ENCODE peak calls at places on chromosome 11, in eight cellular contexts. One of them, this sample, is unnamed.

GRCh38 chr11:96147186-96147585 is 195.8 kb downstream of the MAML2 start:
- DNase-seq in body of pancreas: no peak
- DNase-seq in pancreas: no peak
- DNase-seq in testis: no peak
- DNase-seq in IMR-90: no peak
- DNase-seq in kidney: no peak
- DNase-seq in psoas muscle: no peak
- DNase-seq in fibroblast of lung: no peak
- DNase-seq in this sample: no peak

GRCh38 chr11:134498326-134499139 is 86.5 kb upstream of the B3GAT1 start:
- DNase-seq in psoas muscle: no peak
- DNase-seq in pancreas: no peak
- DNase-seq in kidney: peak; percentile 49
- DNase-seq in body of pancreas: peak; percentile 5
- DNase-seq in fibroblast of lung: no peak
- DNase-seq in testis: no peak
- DNase-seq in IMR-90: no peak
- DNase-seq in this sample: no peak

GRCh38 chr11:121449626-121450025 is 2.5 kb upstream of the SORL1 start:
- DNase-seq in IMR-90: no peak
- DNase-seq in testis: no peak
- DNase-seq in body of pancreas: no peak
- DNase-seq in kidney: no peak
- DNase-seq in fibroblast of lung: no peak
- DNase-seq in pancreas: no peak
- DNase-seq in psoas muscle: no peak
- DNase-seq in this sample: no peak

GRCh38 chr11:11036185-11037161 is 178.6 kb upstream of the ZBED5 start:
- DNase-seq in psoas muscle: no peak
- DNase-seq in fibroblast of lung: peak; percentile 74
- DNase-seq in testis: peak; percentile 53
- DNase-seq in IMR-90: peak; percentile 66
- DNase-seq in pancreas: peak; percentile 33
- DNase-seq in kidney: no peak
- DNase-seq in body of pancreas: peak; percentile 46
- DNase-seq in this sample: peak; percentile 87

GRCh38 chr11:9070740-9071476 is 20.5 kb downstream of the SCUBE2 start:
- DNase-seq in IMR-90: no peak
- DNase-seq in fibroblast of lung: no peak
- DNase-seq in pancreas: no peak
- DNase-seq in psoas muscle: no peak
- DNase-seq in testis: no peak
- DNase-seq in body of pancreas: no peak
- DNase-seq in kidney: no peak
- DNase-seq in this sample: no peak

GRCh38 chr11:287821-288327 is 1.1 kb upstream of the PGGHG start:
- DNase-seq in psoas muscle: peak; percentile 20
- DNase-seq in kidney: peak; percentile 83
- DNase-seq in IMR-90: no peak
- DNase-seq in body of pancreas: no peak
- DNase-seq in testis: no peak
- DNase-seq in pancreas: peak; percentile 59
- DNase-seq in fibroblast of lung: no peak
- DNase-seq in this sample: no peak

GRCh38 chr11:1371836-1372465 is 17.8 kb upstream of the BRSK2 start:
- DNase-seq in IMR-90: no peak
- DNase-seq in kidney: peak; percentile 59
- DNase-seq in body of pancreas: no peak
- DNase-seq in psoas muscle: no peak
- DNase-seq in pancreas: no peak
- DNase-seq in fibroblast of lung: no peak
- DNase-seq in testis: no peak
- DNase-seq in this sample: no peak

GRCh38 chr11:77130763-77131513 is 2.9 kb downstream of the MYO7A start:
- DNase-seq in IMR-90: peak; percentile 27
- DNase-seq in body of pancreas: peak; percentile 53
- DNase-seq in fibroblast of lung: peak; percentile 54
- DNase-seq in psoas muscle: peak; percentile 54
- DNase-seq in kidney: peak; percentile 84
- DNase-seq in testis: peak; percentile 94
- DNase-seq in pancreas: peak; percentile 47
- DNase-seq in this sample: no peak

GRCh38 chr11:70272009-70272408 is 1.5 kb downstream of the PPFIA1 start:
- DNase-seq in testis: no peak
- DNase-seq in body of pancreas: no peak
- DNase-seq in pancreas: no peak
- DNase-seq in psoas muscle: no peak
- DNase-seq in kidney: peak; percentile 12
- DNase-seq in IMR-90: no peak
- DNase-seq in fibroblast of lung: no peak
- DNase-seq in this sample: no peak
- H3K4me3 ChIP-seq in testis: no peak overlapping the region
- H3K4me3 ChIP-seq in body of pancreas: no peak overlapping the region
- H3K4me3 ChIP-seq in pancreas: no peak overlapping the region
- H3K4me3 ChIP-seq in psoas muscle: peak overlapping the region; percentile 86
- H3K4me3 ChIP-seq in kidney: peak overlapping the region; percentile 6
- H3K4me3 ChIP-seq in IMR-90: no peak overlapping the region
- H3K4me3 ChIP-seq in fibroblast of lung: no peak overlapping the region
- H3K4me3 ChIP-seq in this sample: no peak overlapping the region

GRCh38 chr11:33158596-33158995 is 2.7 kb downstream of the CSTF3 start:
- DNase-seq in body of pancreas: no peak
- DNase-seq in testis: no peak
- DNase-seq in fibroblast of lung: no peak
- DNase-seq in psoas muscle: no peak
- DNase-seq in pancreas: no peak
- DNase-seq in IMR-90: no peak
- DNase-seq in kidney: no peak
- DNase-seq in this sample: no peak

GRCh38 chr11:33160147-33160546 is 1.1 kb downstream of the CSTF3 start:
- DNase-seq in psoas muscle: no peak
- DNase-seq in IMR-90: peak; percentile 62
- DNase-seq in body of pancreas: no peak
- DNase-seq in fibroblast of lung: peak; percentile 60
- DNase-seq in kidney: no peak
- DNase-seq in pancreas: no peak
- DNase-seq in testis: no peak
- DNase-seq in this sample: peak; percentile 40

GRCh38 chr11:33160587-33160986 is 693 bp downstream of the CSTF3 start:
- DNase-seq in testis: no peak
- DNase-seq in kidney: no peak
- DNase-seq in fibroblast of lung: no peak
- DNase-seq in IMR-90: no peak
- DNase-seq in psoas muscle: no peak
- DNase-seq in body of pancreas: no peak
- DNase-seq in pancreas: no peak
- DNase-seq in this sample: no peak

GRCh38 chr11:33157103-33158027 is 3.9 kb downstream of the CSTF3 start:
- DNase-seq in pancreas: no peak
- DNase-seq in fibroblast of lung: no peak
- DNase-seq in IMR-90: no peak
- DNase-seq in body of pancreas: no peak
- DNase-seq in testis: no peak
- DNase-seq in kidney: no peak
- DNase-seq in psoas muscle: no peak
- DNase-seq in this sample: peak; percentile 33

DNA sequence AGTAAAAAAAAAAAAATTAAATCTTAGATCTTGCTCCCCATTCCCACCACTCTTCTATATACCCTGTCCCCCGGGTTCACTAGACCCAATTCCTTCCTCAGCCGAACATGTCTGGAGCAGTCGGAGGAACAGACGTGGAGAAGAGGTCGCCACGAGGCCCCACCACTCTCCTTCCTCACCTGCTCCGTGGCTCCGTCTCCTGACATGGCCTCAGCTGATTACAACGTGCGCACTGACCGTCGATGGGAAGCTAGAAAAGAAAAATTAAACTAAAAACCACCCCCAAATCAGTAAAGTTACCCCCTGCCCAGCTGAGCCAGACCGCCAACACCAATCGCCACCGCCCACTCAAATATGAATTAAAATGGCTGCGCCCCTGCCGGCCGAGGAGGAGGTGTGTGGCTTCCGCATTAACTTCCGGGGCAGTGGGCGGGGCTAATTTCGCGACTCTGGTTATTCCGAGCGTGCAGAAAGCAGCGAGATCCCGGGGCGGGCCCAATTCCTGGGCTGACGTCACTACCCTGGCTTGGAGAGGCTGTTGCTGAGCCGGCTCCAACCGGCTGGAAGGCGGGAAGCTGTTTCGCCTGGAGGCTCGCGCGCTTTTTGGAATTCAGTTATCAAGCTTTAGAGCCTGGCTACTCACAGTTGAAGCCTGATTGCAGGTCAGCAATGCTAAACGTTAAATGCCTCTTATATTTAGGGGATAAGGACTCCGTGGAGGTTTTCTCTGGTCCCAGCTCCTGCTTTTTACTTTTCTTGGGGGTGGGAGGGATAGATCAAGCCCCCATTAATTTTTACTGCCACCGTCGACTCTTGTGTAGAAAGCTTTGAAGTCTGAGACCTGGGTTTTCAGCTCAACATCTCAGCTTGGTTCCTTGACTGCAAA is at the start of gene CSTF3:
- DNase-seq in psoas muscle: peak; percentile 100
- DNase-seq in body of pancreas: peak; percentile 100
- DNase-seq in fibroblast of lung: peak; percentile 98
- DNase-seq in kidney: peak; percentile 100
- DNase-seq in testis: peak; percentile 100
- DNase-seq in IMR-90: peak; percentile 98
- DNase-seq in pancreas: peak; percentile 100
- DNase-seq in this sample: peak; percentile 99
- TF ChIP-seq CTCF in psoas muscle: peak; percentile 50
- TF ChIP-seq CTCF in body of pancreas: peak; percentile 35
- TF ChIP-seq CTCF in fibroblast of lung: peak; percentile 50
- TF ChIP-seq CTCF in kidney: peak; percentile 39
- TF ChIP-seq CTCF in testis: peak; percentile 85
- TF ChIP-seq CTCF in IMR-90: peak; percentile 42
- TF ChIP-seq CTCF in pancreas: peak; percentile 33
- TF ChIP-seq CTCF in this sample: peak; percentile 47

GRCh38 chr11:57819272-57819979 is 57.8 kb downstream of the CTNND1 start:
- DNase-seq in body of pancreas: no peak
- DNase-seq in psoas muscle: no peak
- DNase-seq in pancreas: no peak
- DNase-seq in fibroblast of lung: no peak
- DNase-seq in testis: no peak
- DNase-seq in kidney: no peak
- DNase-seq in IMR-90: no peak
- DNase-seq in this sample: no peak

GRCh38 chr11:57818812-57819211 is 57.2 kb downstream of the CTNND1 start:
- DNase-seq in IMR-90: no peak
- DNase-seq in psoas muscle: no peak
- DNase-seq in testis: no peak
- DNase-seq in fibroblast of lung: no peak
- DNase-seq in pancreas: no peak
- DNase-seq in body of pancreas: no peak
- DNase-seq in kidney: no peak
- DNase-seq in this sample: no peak

DNA sequence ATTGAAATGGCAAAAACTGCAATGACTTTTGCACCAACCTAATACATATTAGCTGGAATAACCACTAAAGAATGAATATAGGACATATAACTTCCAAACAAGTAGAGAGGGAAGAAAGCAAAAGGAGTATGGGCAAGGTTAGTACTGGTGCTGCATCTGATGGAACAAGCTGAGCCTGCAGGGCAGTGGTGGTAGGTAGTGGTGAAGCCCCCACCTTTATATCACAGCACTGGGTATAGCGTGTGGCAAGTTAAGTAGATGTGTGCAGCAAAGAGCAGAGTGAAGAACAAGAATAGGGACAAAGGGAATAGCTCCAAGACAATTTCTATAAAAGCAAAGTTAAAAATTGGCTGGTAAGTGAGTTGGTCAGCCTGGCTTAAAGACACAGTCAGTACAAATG is 62.3 kb downstream of the CTNND1 start:
- DNase-seq in testis: no peak
- DNase-seq in kidney: no peak
- DNase-seq in body of pancreas: no peak
- DNase-seq in fibroblast of lung: no peak
- DNase-seq in IMR-90: no peak
- DNase-seq in psoas muscle: no peak
- DNase-seq in pancreas: no peak
- DNase-seq in this sample: no peak
- H3K4me3 ChIP-seq in testis: no peak overlapping the region
- H3K4me3 ChIP-seq in kidney: no peak overlapping the region
- H3K4me3 ChIP-seq in body of pancreas: no peak overlapping the region
- H3K4me3 ChIP-seq in fibroblast of lung: no peak overlapping the region
- H3K4me3 ChIP-seq in IMR-90: no peak overlapping the region
- H3K4me3 ChIP-seq in psoas muscle: no peak overlapping the region
- H3K4me3 ChIP-seq in pancreas: no peak overlapping the region
- H3K4me3 ChIP-seq in this sample: no peak overlapping the region

GRCh38 chr11:30919389-30920172 is 333.4 kb upstream of the MPPED2 start:
- DNase-seq in fibroblast of lung: peak; percentile 1
- DNase-seq in body of pancreas: no peak
- DNase-seq in IMR-90: peak; percentile 39
- DNase-seq in testis: no peak
- DNase-seq in pancreas: no peak
- DNase-seq in kidney: no peak
- DNase-seq in psoas muscle: no peak
- DNase-seq in this sample: no peak

GRCh38 chr11:30916764-30917163 is 330.6 kb upstream of the MPPED2 start:
- DNase-seq in IMR-90: no peak
- DNase-seq in testis: no peak
- DNase-seq in pancreas: no peak
- DNase-seq in body of pancreas: no peak
- DNase-seq in kidney: no peak
- DNase-seq in psoas muscle: no peak
- DNase-seq in fibroblast of lung: no peak
- DNase-seq in this sample: no peak

GRCh38 chr11:30911247-30911646 is 325.1 kb upstream of the MPPED2 start:
- DNase-seq in fibroblast of lung: no peak
- DNase-seq in body of pancreas: no peak
- DNase-seq in pancreas: no peak
- DNase-seq in testis: no peak
- DNase-seq in kidney: no peak
- DNase-seq in IMR-90: no peak
- DNase-seq in psoas muscle: no peak
- DNase-seq in this sample: peak; percentile 2

GRCh38 chr11:30917859-30918478 is 331.8 kb upstream of the MPPED2 start:
- DNase-seq in kidney: no peak
- DNase-seq in fibroblast of lung: peak; percentile 62
- DNase-seq in testis: peak; percentile 20
- DNase-seq in psoas muscle: no peak
- DNase-seq in pancreas: no peak
- DNase-seq in body of pancreas: no peak
- DNase-seq in IMR-90: peak; percentile 42
- DNase-seq in this sample: peak; percentile 52

DNA sequence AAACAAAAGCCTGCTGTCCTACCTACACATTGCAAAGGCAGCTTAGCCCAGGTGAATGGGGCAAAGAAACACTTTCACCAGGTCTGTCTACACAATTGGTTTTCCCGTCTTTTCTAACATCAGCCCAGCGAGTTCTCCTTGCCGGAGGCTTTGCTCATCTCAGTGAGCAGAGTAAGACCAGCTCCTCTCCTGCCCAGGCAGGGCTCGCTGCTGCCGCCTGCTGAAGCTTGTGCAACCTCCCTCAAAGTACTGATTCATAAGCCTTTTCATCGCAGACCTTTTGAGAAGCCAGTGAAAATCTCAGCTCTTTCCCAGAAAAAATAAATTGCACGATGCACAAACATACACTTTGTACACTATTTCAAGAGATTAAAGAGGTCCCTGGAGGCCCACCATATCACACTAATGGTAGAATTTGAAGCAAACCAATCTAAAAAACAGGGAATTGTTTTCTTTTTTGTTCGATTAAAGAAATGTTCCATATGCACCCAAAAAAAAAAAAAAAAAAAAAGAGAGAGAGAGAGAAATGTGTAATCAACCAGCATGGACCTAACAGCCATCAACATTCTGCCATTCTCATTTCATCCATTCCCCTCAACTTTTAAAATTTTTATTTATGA is 328.1 kb upstream of the MPPED2 start:
- DNase-seq in body of pancreas: peak; percentile 48
- DNase-seq in fibroblast of lung: peak; percentile 65
- DNase-seq in IMR-90: peak; percentile 48
- DNase-seq in psoas muscle: peak; percentile 30
- DNase-seq in testis: peak; percentile 80
- DNase-seq in kidney: peak; percentile 73
- DNase-seq in pancreas: peak; percentile 24
- DNase-seq in this sample: peak; percentile 77
- TF ChIP-seq CTCF in body of pancreas: peak; percentile 45
- TF ChIP-seq CTCF in fibroblast of lung: peak; percentile 95
- TF ChIP-seq CTCF in IMR-90: peak; percentile 55
- TF ChIP-seq CTCF in psoas muscle: peak; percentile 36
- TF ChIP-seq CTCF in testis: peak; percentile 41
- TF ChIP-seq CTCF in kidney: peak; percentile 42
- TF ChIP-seq CTCF in pancreas: peak; percentile 18
- TF ChIP-seq CTCF in this sample: peak; percentile 91